ENCODE peak calls at places on chromosomes 1 and 21, in seven cellular contexts. X, N, B, U, H, K and R are unnamed samples.

GRCh38 chr21:32813265-32813903 is 41.8 kb upstream of the PAXBP1 start:
- DNase-seq in N (no peak), X (no peak), K (no peak), B (no peak), H (no peak), U (no peak), R (no peak)

GRCh38 chr1:210236840-210237409 is 4.3 kb downstream of the SERTAD4 start:
- DNase-seq in K (peak), U (no peak), N (no peak), H (no peak), X (peak), B (no peak), R (peak)

GRCh38 chr1:92480200-92480812 is 6.4 kb downstream of the GFI1 start:
- DNase-seq in X (no peak), U (no peak), K (no peak), B (no peak), H (no peak), N (no peak), R (no peak)

GRCh38 chr1:53037159-53037558 is 24.9 kb upstream of the PODN start:
- DNase-seq in U (no peak), B (no peak), H (no peak), N (no peak), K (no peak), X (no peak), R (no peak)

GRCh38 chr1:245822997-245823396 is 668.2 kb downstream of the KIF26B start:
- DNase-seq in H (no peak), B (no peak), N (no peak), U (no peak), K (no peak), X (no peak), R (peak)

GRCh38 chr21:18253252-18253651 is 8.6 kb downstream of the CHODL start:
- DNase-seq in B (no peak), K (no peak), H (no peak), N (no peak), U (no peak), X (no peak), R (no peak)

GRCh38 chr1:21255284-21255942 is 34.9 kb downstream of the ECE1 start:
- DNase-seq in B (peak), N (peak), H (peak), X (peak), U (peak), K (peak), R (peak)

GRCh38 chr21:45003331-45004058 is 63.7 kb downstream of the SLX9 start:
- DNase-seq in H (no peak), X (no peak), B (no peak), N (no peak), K (no peak), U (no peak), R (no peak)

GRCh38 chr1:93638307-93638847 is 43.3 kb downstream of the BCAR3 start:
- DNase-seq in U (no peak), X (no peak), H (no peak), B (no peak), N (no peak), K (no peak), R (no peak)

GRCh38 chr1:237867380-237867888 is 23.3 kb downstream of the ZP4 start:
- DNase-seq in N (no peak), X (no peak), B (no peak), K (no peak), H (no peak), U (no peak), R (no peak)

GRCh38 chr1:9595156-9595967 is 6.7 kb downstream of the TMEM201 start:
- DNase-seq in U (no peak), H (no peak), B (no peak), N (no peak), K (no peak), X (no peak), R (no peak)

GRCh38 chr1:51648180-51649109 is 31.6 kb downstream of the OSBPL9 start:
- DNase-seq in B (peak), X (no peak), N (no peak), K (no peak), U (no peak), H (no peak), R (peak)

GRCh38 chr1:21779613-21780521 is 3.1 kb downstream of the USP48 start:
- DNase-seq in N (no peak), K (no peak), U (no peak), B (no peak), X (no peak), H (peak), R (no peak)

GRCh38 chr1:15799928-15800835 is 7.3 kb downstream of the UQCRHL start:
- DNase-seq in U (no peak), N (no peak), B (peak), X (peak), K (peak), H (no peak), R (peak)

GRCh38 chr1:41805771-41806471 is 112.8 kb downstream of the HIVEP3 start:
- DNase-seq in U (no peak), K (no peak), H (peak), X (no peak), B (no peak), N (no peak), R (no peak)

GRCh38 chr1:234618726-234619049 is 8.7 kb upstream of the IRF2BP2 start:
- DNase-seq in B (no peak), X (no peak), N (no peak), K (no peak), U (no peak), H (no peak), R (peak)

GRCh38 chr1:60740154-60740553 is 342.2 kb upstream of the NFIA start:
- DNase-seq in K (peak), B (no peak), H (no peak), X (no peak), N (no peak), U (no peak), R (no peak)

GRCh38 chr1:23567996-23568607 is 8.8 kb upstream of the ID3 start:
- DNase-seq in N (no peak), K (peak), H (no peak), U (no peak), B (no peak), X (peak), R (no peak)

GRCh38 chr1:22043175-22043769 is 9.2 kb upstream of the CDC42 start:
- DNase-seq in H (no peak), U (peak), X (no peak), K (no peak), B (no peak), N (no peak), R (no peak)

GRCh38 chr21:42406201-42406601 is 2.5 kb downstream of the UBASH3A start:
- DNase-seq in X (no peak), H (peak), U (no peak), B (no peak), K (no peak), N (no peak), R (no peak)

GRCh38 chr21:15076730-15077129 is 11.9 kb upstream of the NRIP1 start:
- DNase-seq in N (no peak), X (no peak), U (no peak), H (no peak), B (no peak), K (no peak), R (no peak)

GRCh38 chr1:229347528-229347927 is 4.7 kb upstream of the CCSAP start:
- DNase-seq in N (no peak), H (no peak), B (no peak), K (no peak), U (no peak), X (no peak), R (no peak)

GRCh38 chr1:53088616-53089300 is 26.7 kb downstream of the PODN start:
- DNase-seq in U (no peak), H (no peak), B (no peak), X (no peak), K (no peak), N (no peak), R (no peak)

GRCh38 chr1:94111879-94112278 is 9.1 kb downstream of the ABCA4 start:
- DNase-seq in B (no peak), U (no peak), H (no peak), K (no peak), N (no peak), X (no peak), R (no peak)

GRCh38 chr21:19607983-19608668 is 1204.5 kb upstream of the TMPRSS15 start:
- DNase-seq in N (peak), B (peak), H (no peak), K (no peak), X (no peak), U (peak), R (no peak)

GRCh38 chr1:160400284-160400645 is at the start of gene VANGL2:
- DNase-seq in B (peak), H (peak), N (no peak), X (no peak), U (peak), K (peak), R (peak)

GRCh38 chr1:25140073-25140797 is 92.1 kb downstream of the SYF2 start:
- DNase-seq in B (no peak), K (no peak), U (no peak), H (no peak), N (peak), X (no peak), R (no peak)

GRCh38 chr1:48693180-48693579 is 83.5 kb downstream of the BEND5 start:
- DNase-seq in N (no peak), B (no peak), U (no peak), H (no peak), K (no peak), X (no peak), R (no peak)

GRCh38 chr1:44368471-44369151 is 13.6 kb upstream of the ERI3 start:
- DNase-seq in K (no peak), N (no peak), X (no peak), H (no peak), U (no peak), B (no peak), R (no peak)

GRCh38 chr1:110829955-110830553 is 42.9 kb upstream of the CD53 start:
- DNase-seq in U (peak), X (no peak), H (no peak), N (peak), B (peak), K (no peak), R (no peak)

GRCh38 chr1:116219651-116220434 is 108.6 kb downstream of the MAB21L3 start:
- DNase-seq in N (no peak), X (no peak), B (no peak), U (no peak), K (no peak), H (no peak), R (no peak)

GRCh38 chr1:1974834-1975233 is 28.8 kb downstream of the CFAP74 start:
- DNase-seq in X (no peak), K (no peak), N (no peak), U (no peak), H (no peak), B (no peak), R (no peak)

GRCh38 chr1:10598088-10598712 is 123.5 kb downstream of the PEX14 start:
- DNase-seq in X (no peak), N (no peak), K (no peak), U (peak), B (no peak), H (no peak), R (peak)

GRCh38 chr1:162430583-162430982 is 18.6 kb upstream of the SH2D1B start:
- DNase-seq in K (no peak), B (no peak), U (no peak), N (no peak), X (no peak), H (no peak), R (no peak)